ENCODE peak calls at places on chromosomes 5 and 9, in six cellular contexts. O, U, I, Q, K and M are unnamed samples.

GRCh38 chr9:116432051-116432450 is 255.1 kb upstream of the TRIM32 start:
- DNase-seq in O (no peak), U (no peak), Q (no peak), K (no peak), I (no peak), M (peak)

GRCh38 chr5:111461261-111461671 is 51.1 kb downstream of the STARD4 start:
- DNase-seq in U (no peak), Q (peak), O (peak), K (no peak), I (no peak), M (peak)

GRCh38 chr9:127219533-127219932 is 45.0 kb upstream of the GARNL3 start:
- DNase-seq in U (no peak), O (no peak), I (no peak), Q (no peak), K (no peak), M (no peak)

GRCh38 chr9:125591888-125592287 is 115.1 kb downstream of the MAPKAP1 start:
- DNase-seq in U (no peak), Q (no peak), I (no peak), O (no peak), K (no peak), M (no peak)

GRCh38 chr9:109451311-109452025 is 46.6 kb downstream of the PTPN3 start:
- DNase-seq in K (no peak), I (no peak), Q (no peak), O (no peak), U (no peak), M (no peak)

GRCh38 chr9:3992924-3993323 is 306.9 kb downstream of the GLIS3 start:
- DNase-seq in Q (peak), I (no peak), U (peak), K (no peak), O (peak), M (no peak)

GRCh38 chr5:105836263-105836662 is 1834.5 kb downstream of the EFNA5 start:
- DNase-seq in Q (no peak), K (no peak), O (peak), I (no peak), U (peak), M (no peak)

GRCh38 chr9:19409406-19410194 is 791 bp downstream of the ACER2 start:
- DNase-seq in K (peak), I (peak), O (peak), U (no peak), Q (peak), M (no peak)

GRCh38 chr5:36305571-36306326 is 4.0 kb upstream of the RANBP3L start:
- DNase-seq in O (peak), U (peak), Q (peak), I (peak), K (peak), M (no peak)

GRCh38 chr5:120609570-120609969 is 145.5 kb downstream of the PRR16 start:
- DNase-seq in Q (no peak), K (no peak), U (peak), I (no peak), O (no peak), M (no peak)

GRCh38 chr5:65927497-65928340 is 1.3 kb downstream of the ERBIN start:
- DNase-seq in Q (peak), O (peak), U (peak), K (no peak), I (no peak), M (peak)

GRCh38 chr9:3898371-3899218 is 372.8 kb upstream of the RFX3 start:
- DNase-seq in K (no peak), O (no peak), I (no peak), U (no peak), Q (no peak), M (no peak)

GRCh38 chr9:8552732-8553131 is 753.2 kb upstream of the DMAC1 start:
- DNase-seq in O (no peak), Q (no peak), K (no peak), U (no peak), I (no peak), M (no peak)

GRCh38 chr5:123455095-123455494 is 31.9 kb upstream of the CEP120 start:
- DNase-seq in Q (no peak), O (no peak), U (no peak), I (no peak), K (no peak), M (no peak)

GRCh38 chr9:134783699-134784039 is 96.9 kb upstream of the FCN2 start:
- DNase-seq in U (no peak), K (peak), I (no peak), Q (no peak), O (peak), M (no peak)

GRCh38 chr9:121773286-121773953 is 122.0 kb downstream of the DAB2IP start:
- DNase-seq in Q (no peak), K (no peak), O (no peak), I (no peak), U (no peak), M (no peak)

GRCh38 chr5:103360475-103360874 is 101.9 kb downstream of the MACIR start:
- DNase-seq in Q (no peak), I (no peak), K (no peak), O (no peak), U (no peak), M (no peak)

GRCh38 chr5:145984072-145984471 is 47.7 kb downstream of the SH3RF2 start:
- DNase-seq in U (no peak), K (peak), Q (no peak), I (no peak), O (no peak), M (no peak)

GRCh38 chr9:99819484-99820329 is 2.0 kb upstream of the NR4A3 start:
- DNase-seq in U (peak), O (peak), K (peak), Q (peak), I (peak), M (peak)
- TF ChIP-seq CTCF in U (peak), O (peak), K (peak), Q (no peak), I (no peak), M (peak)

GRCh38 chr5:177362871-177363507 is 5.3 kb downstream of the RGS14 start:
- DNase-seq in U (peak), Q (peak), I (no peak), O (peak), K (peak), M (no peak)
- TF ChIP-seq CTCF in U (no peak), Q (no peak), I (no peak), O (no peak), K (no peak), M (no peak)

DNA sequence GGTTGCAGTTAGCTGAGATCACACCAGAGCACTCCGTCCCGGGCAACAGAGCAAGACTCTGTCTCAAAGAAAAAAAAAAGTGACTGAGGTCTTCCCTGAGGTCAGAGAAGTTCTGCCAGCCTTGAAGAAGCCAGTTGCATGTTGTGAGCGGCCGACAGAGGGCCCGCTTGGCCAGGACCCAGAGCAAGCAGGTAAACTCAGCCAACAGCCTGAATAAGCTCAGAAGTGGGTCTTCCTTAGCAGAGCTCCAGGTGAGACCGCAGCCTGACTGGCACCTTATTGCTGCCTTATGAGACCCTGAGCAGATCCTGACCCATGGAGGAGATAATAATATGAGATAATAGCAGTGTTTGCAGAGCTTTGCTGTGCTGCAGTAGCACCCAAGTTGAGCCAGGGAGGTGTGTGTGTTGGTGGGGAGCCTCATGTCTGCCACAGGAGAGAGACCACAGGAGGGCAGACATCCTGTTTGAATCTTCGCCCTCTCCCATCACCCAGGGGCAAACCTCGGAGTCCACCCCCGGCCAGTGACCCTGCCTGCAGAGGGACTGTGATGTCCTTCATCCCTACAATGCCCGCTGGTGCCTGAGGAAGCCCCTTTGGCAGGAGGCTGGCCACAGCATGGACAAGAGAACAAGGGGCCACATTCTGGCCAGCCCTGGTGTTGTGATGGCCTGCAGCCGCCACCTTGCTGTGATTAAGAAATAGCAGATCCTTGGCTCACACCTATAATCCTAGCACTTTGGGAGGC is 10.8 kb upstream of the BARX1 start:
- DNase-seq in K (no peak), O (no peak), U (no peak), Q (no peak), I (no peak), M (no peak)
- TF ChIP-seq CTCF in K (no peak), O (no peak), U (peak), Q (peak), I (no peak), M (peak)

DNA sequence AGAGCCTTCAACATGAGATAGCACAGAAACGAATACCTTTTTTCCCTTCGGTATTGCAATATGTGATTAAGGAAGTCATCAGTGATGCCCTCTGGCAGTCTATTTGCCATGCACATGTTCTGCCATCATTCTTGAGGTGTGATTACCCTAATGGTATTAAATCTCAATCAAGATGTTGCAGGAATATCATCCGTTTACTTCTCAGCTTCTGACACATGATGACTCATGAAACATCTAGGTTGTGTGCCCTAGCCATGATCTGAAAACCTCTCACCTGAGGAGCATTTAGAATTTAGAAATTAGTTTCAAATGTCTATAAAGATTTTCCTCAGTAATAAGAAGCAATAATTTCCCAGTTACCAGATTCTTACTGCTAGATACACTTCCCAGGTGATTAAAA is 209.1 kb downstream of the ADGRV1 start:
- DNase-seq in O (no peak), K (no peak), I (no peak), Q (no peak), U (no peak), M (no peak)
- TF ChIP-seq CTCF in O (no peak), K (no peak), I (no peak), Q (no peak), U (no peak), M (no peak)

GRCh38 chr5:133866903-133867245 is 101.6 kb downstream of the C5orf15 start:
- DNase-seq in K (no peak), Q (no peak), U (no peak), I (no peak), O (no peak), M (no peak)
- TF ChIP-seq CTCF in K (no peak), Q (no peak), U (no peak), I (no peak), O (no peak), M (no peak)